ENCODE peak calls at places on chromosome 4, in six cellular contexts. A, W, O, R, E and S are unnamed samples.

GRCh38 chr4:145935253-145936141 is 3.1 kb downstream of the ZNF827 start:
- DNase-seq in E (peak), R (no peak), A (no peak), O (peak), W (peak), S (peak)

GRCh38 chr4:83112239-83112638 is 2.3 kb downstream of the PLAC8 start:
- DNase-seq in O (no peak), E (no peak), R (no peak), W (no peak), A (peak), S (no peak)

GRCh38 chr4:24470681-24471622 is 113.4 kb downstream of the DHX15 start:
- DNase-seq in R (no peak), A (no peak), O (peak), E (peak), W (no peak), S (peak)

GRCh38 chr4:33467291-33467690 is 2747.1 kb downstream of the PCDH7 start:
- DNase-seq in R (no peak), W (no peak), A (no peak), E (no peak), O (peak), S (peak)

GRCh38 chr4:93870876-93871458 is 42.4 kb downstream of the ATOH1 start:
- DNase-seq in A (no peak), W (no peak), R (no peak), O (no peak), E (no peak), S (no peak)

GRCh38 chr4:57342406-57342805 is 232.2 kb upstream of the IGFBP7 start:
- DNase-seq in W (no peak), A (no peak), E (no peak), R (no peak), O (no peak), S (no peak)

GRCh38 chr4:41156574-41156973 is 57.8 kb downstream of the APBB2 start:
- DNase-seq in R (no peak), E (no peak), O (peak), A (no peak), W (no peak), S (no peak)

GRCh38 chr4:156329779-156330178 is 376.1 kb upstream of the CTSO start:
- DNase-seq in W (no peak), A (no peak), E (no peak), R (no peak), O (no peak), S (no peak)